ENCODE peak calls at places on chromosomes 11 and 22, in six cellular contexts. One of them, this sample, is unnamed.

GRCh38 chr11:95920460-95921105 is 3.3 kb downstream of the MTMR2 start:
- DNase-seq in neural crest cell: no peak
- DNase-seq in progenitor cell of endocrine pancreas: no peak
- DNase-seq in CD8-positive, alpha-beta T cell: no peak
- DNase-seq in H54: no peak
- DNase-seq in stimulated activated naive CD4-positive, alpha-beta T cell treated with Interleukin-2 at 50 U/mL for 16 hours: no peak
- DNase-seq in this sample: no peak

GRCh38 chr11:133787379-133788103 is 57.8 kb downstream of the SPATA19 start:
- DNase-seq in neural crest cell: no peak
- DNase-seq in progenitor cell of endocrine pancreas: peak; percentile 30
- DNase-seq in CD8-positive, alpha-beta T cell: no peak
- DNase-seq in H54: no peak
- DNase-seq in stimulated activated naive CD4-positive, alpha-beta T cell treated with Interleukin-2 at 50 U/mL for 16 hours: no peak
- DNase-seq in this sample: no peak

GRCh38 chr11:112049777-112050176 is 24.0 kb downstream of the PIH1D2 start:
- DNase-seq in neural crest cell: no peak
- DNase-seq in progenitor cell of endocrine pancreas: no peak
- DNase-seq in CD8-positive, alpha-beta T cell: no peak
- DNase-seq in H54: no peak
- DNase-seq in stimulated activated naive CD4-positive, alpha-beta T cell treated with Interleukin-2 at 50 U/mL for 16 hours: no peak
- DNase-seq in this sample: no peak

GRCh38 chr11:29780756-29781155 is 236.1 kb downstream of the KCNA4 start:
- DNase-seq in neural crest cell: no peak
- DNase-seq in progenitor cell of endocrine pancreas: no peak
- DNase-seq in CD8-positive, alpha-beta T cell: no peak
- DNase-seq in H54: no peak
- DNase-seq in stimulated activated naive CD4-positive, alpha-beta T cell treated with Interleukin-2 at 50 U/mL for 16 hours: no peak
- DNase-seq in this sample: no peak

GRCh38 chr11:6666302-6667183 is 10.9 kb upstream of the DCHS1 start:
- DNase-seq in neural crest cell: no peak
- DNase-seq in progenitor cell of endocrine pancreas: no peak
- DNase-seq in CD8-positive, alpha-beta T cell: no peak
- DNase-seq in H54: no peak
- DNase-seq in stimulated activated naive CD4-positive, alpha-beta T cell treated with Interleukin-2 at 50 U/mL for 16 hours: no peak
- DNase-seq in this sample: no peak

GRCh38 chr11:80103149-80103859 is 662.5 kb upstream of the TENM4 start:
- DNase-seq in neural crest cell: no peak
- DNase-seq in progenitor cell of endocrine pancreas: no peak
- DNase-seq in CD8-positive, alpha-beta T cell: no peak
- DNase-seq in H54: peak; percentile 58
- DNase-seq in stimulated activated naive CD4-positive, alpha-beta T cell treated with Interleukin-2 at 50 U/mL for 16 hours: no peak
- DNase-seq in this sample: peak; percentile 96

GRCh38 chr11:134014502-134014901 is 54.4 kb upstream of the JAM3 start:
- DNase-seq in neural crest cell: no peak
- DNase-seq in progenitor cell of endocrine pancreas: no peak
- DNase-seq in CD8-positive, alpha-beta T cell: no peak
- DNase-seq in H54: peak; percentile 17
- DNase-seq in stimulated activated naive CD4-positive, alpha-beta T cell treated with Interleukin-2 at 50 U/mL for 16 hours: no peak
- DNase-seq in this sample: no peak

GRCh38 chr22:41557401-41558240 is 3.2 kb upstream of the CSDC2 start:
- DNase-seq in neural crest cell: peak; percentile 32
- DNase-seq in progenitor cell of endocrine pancreas: no peak
- DNase-seq in CD8-positive, alpha-beta T cell: no peak
- DNase-seq in H54: no peak
- DNase-seq in stimulated activated naive CD4-positive, alpha-beta T cell treated with Interleukin-2 at 50 U/mL for 16 hours: no peak
- DNase-seq in this sample: peak; percentile 63

GRCh38 chr22:38452373-38453064 is 2.5 kb downstream of the KCNJ4 start:
- DNase-seq in neural crest cell: no peak
- DNase-seq in progenitor cell of endocrine pancreas: no peak
- DNase-seq in CD8-positive, alpha-beta T cell: no peak
- DNase-seq in H54: peak; percentile 67
- DNase-seq in stimulated activated naive CD4-positive, alpha-beta T cell treated with Interleukin-2 at 50 U/mL for 16 hours: no peak
- DNase-seq in this sample: no peak

GRCh38 chr22:24331468-24332440 is 61.1 kb downstream of the SPECC1L start:
- DNase-seq in neural crest cell: no peak
- DNase-seq in progenitor cell of endocrine pancreas: no peak
- DNase-seq in CD8-positive, alpha-beta T cell: no peak
- DNase-seq in H54: no peak
- DNase-seq in stimulated activated naive CD4-positive, alpha-beta T cell treated with Interleukin-2 at 50 U/mL for 16 hours: no peak
- DNase-seq in this sample: no peak

GRCh38 chr11:64619811-64620285 is 28.8 kb downstream of the SLC22A12 start:
- DNase-seq in neural crest cell: no peak
- DNase-seq in progenitor cell of endocrine pancreas: no peak
- DNase-seq in CD8-positive, alpha-beta T cell: no peak
- DNase-seq in H54: peak; percentile 71
- DNase-seq in stimulated activated naive CD4-positive, alpha-beta T cell treated with Interleukin-2 at 50 U/mL for 16 hours: no peak
- DNase-seq in this sample: peak; percentile 31

GRCh38 chr11:50412832-50413231 is 380.2 kb downstream of the OR4C45 start:
- DNase-seq in neural crest cell: no peak
- DNase-seq in progenitor cell of endocrine pancreas: no peak
- DNase-seq in CD8-positive, alpha-beta T cell: no peak
- DNase-seq in H54: no peak
- DNase-seq in stimulated activated naive CD4-positive, alpha-beta T cell treated with Interleukin-2 at 50 U/mL for 16 hours: no peak
- DNase-seq in this sample: no peak

GRCh38 chr22:23205330-23205729 is 25.0 kb downstream of the BCR start:
- DNase-seq in neural crest cell: no peak
- DNase-seq in progenitor cell of endocrine pancreas: no peak
- DNase-seq in CD8-positive, alpha-beta T cell: no peak
- DNase-seq in H54: no peak
- DNase-seq in stimulated activated naive CD4-positive, alpha-beta T cell treated with Interleukin-2 at 50 U/mL for 16 hours: no peak
- DNase-seq in this sample: no peak

GRCh38 chr11:69867076-69868002 is 48.1 kb upstream of the FGF3 start:
- DNase-seq in neural crest cell: no peak
- DNase-seq in progenitor cell of endocrine pancreas: no peak
- DNase-seq in CD8-positive, alpha-beta T cell: no peak
- DNase-seq in H54: peak; percentile 91
- DNase-seq in stimulated activated naive CD4-positive, alpha-beta T cell treated with Interleukin-2 at 50 U/mL for 16 hours: no peak
- DNase-seq in this sample: peak; percentile 90

GRCh38 chr22:16957781-16958180 is 50.2 kb downstream of the GAB4 start:
- DNase-seq in neural crest cell: no peak
- DNase-seq in progenitor cell of endocrine pancreas: no peak
- DNase-seq in CD8-positive, alpha-beta T cell: no peak
- DNase-seq in H54: no peak
- DNase-seq in stimulated activated naive CD4-positive, alpha-beta T cell treated with Interleukin-2 at 50 U/mL for 16 hours: no peak
- DNase-seq in this sample: no peak

GRCh38 chr11:116589402-116589801 is 183.4 kb downstream of the BUD13 start:
- DNase-seq in neural crest cell: no peak
- DNase-seq in progenitor cell of endocrine pancreas: no peak
- DNase-seq in CD8-positive, alpha-beta T cell: no peak
- DNase-seq in H54: no peak
- DNase-seq in stimulated activated naive CD4-positive, alpha-beta T cell treated with Interleukin-2 at 50 U/mL for 16 hours: no peak
- DNase-seq in this sample: no peak

GRCh38 chr11:115930276-115930675 is 426.1 kb upstream of the CADM1 start:
- DNase-seq in neural crest cell: no peak
- DNase-seq in progenitor cell of endocrine pancreas: no peak
- DNase-seq in CD8-positive, alpha-beta T cell: no peak
- DNase-seq in H54: no peak
- DNase-seq in stimulated activated naive CD4-positive, alpha-beta T cell treated with Interleukin-2 at 50 U/mL for 16 hours: no peak
- DNase-seq in this sample: no peak

GRCh38 chr11:132941024-132941646 is 591.2 kb downstream of the OPCML start:
- DNase-seq in neural crest cell: peak; percentile 30
- DNase-seq in progenitor cell of endocrine pancreas: no peak
- DNase-seq in CD8-positive, alpha-beta T cell: no peak
- DNase-seq in H54: no peak
- DNase-seq in stimulated activated naive CD4-positive, alpha-beta T cell treated with Interleukin-2 at 50 U/mL for 16 hours: no peak
- DNase-seq in this sample: peak; percentile 12

GRCh38 chr11:13667795-13668101 is 720 bp upstream of the FAR1 start:
- DNase-seq in neural crest cell: no peak
- DNase-seq in progenitor cell of endocrine pancreas: no peak
- DNase-seq in CD8-positive, alpha-beta T cell: no peak
- DNase-seq in H54: no peak
- DNase-seq in stimulated activated naive CD4-positive, alpha-beta T cell treated with Interleukin-2 at 50 U/mL for 16 hours: no peak
- DNase-seq in this sample: no peak

GRCh38 chr11:120337133-120337895 is 1.1 kb downstream of the ARHGEF12 start:
- DNase-seq in neural crest cell: no peak
- DNase-seq in progenitor cell of endocrine pancreas: peak; percentile 24
- DNase-seq in CD8-positive, alpha-beta T cell: no peak
- DNase-seq in H54: no peak
- DNase-seq in stimulated activated naive CD4-positive, alpha-beta T cell treated with Interleukin-2 at 50 U/mL for 16 hours: no peak
- DNase-seq in this sample: no peak

GRCh38 chr22:42427211-42427610 is 5.0 kb downstream of the NFAM1 start:
- DNase-seq in neural crest cell: no peak
- DNase-seq in progenitor cell of endocrine pancreas: no peak
- DNase-seq in CD8-positive, alpha-beta T cell: no peak
- DNase-seq in H54: no peak
- DNase-seq in stimulated activated naive CD4-positive, alpha-beta T cell treated with Interleukin-2 at 50 U/mL for 16 hours: no peak
- DNase-seq in this sample: no peak

GRCh38 chr22:49307870-49308269 is 519.8 kb downstream of the BRD1 start:
- DNase-seq in neural crest cell: no peak
- DNase-seq in progenitor cell of endocrine pancreas: peak; percentile 1
- DNase-seq in CD8-positive, alpha-beta T cell: no peak
- DNase-seq in H54: no peak
- DNase-seq in stimulated activated naive CD4-positive, alpha-beta T cell treated with Interleukin-2 at 50 U/mL for 16 hours: no peak
- DNase-seq in this sample: no peak

GRCh38 chr22:39476664-39477063 is 19.9 kb downstream of the MGAT3 start:
- DNase-seq in neural crest cell: no peak
- DNase-seq in progenitor cell of endocrine pancreas: no peak
- DNase-seq in CD8-positive, alpha-beta T cell: no peak
- DNase-seq in H54: no peak
- DNase-seq in stimulated activated naive CD4-positive, alpha-beta T cell treated with Interleukin-2 at 50 U/mL for 16 hours: no peak
- DNase-seq in this sample: no peak

GRCh38 chr11:8223513-8223899 is 40.2 kb downstream of the LMO1 start:
- DNase-seq in neural crest cell: no peak
- DNase-seq in progenitor cell of endocrine pancreas: no peak
- DNase-seq in CD8-positive, alpha-beta T cell: no peak
- DNase-seq in H54: peak; percentile 30
- DNase-seq in stimulated activated naive CD4-positive, alpha-beta T cell treated with Interleukin-2 at 50 U/mL for 16 hours: no peak
- DNase-seq in this sample: no peak

GRCh38 chr22:49408102-49408836 is 419.4 kb downstream of the BRD1 start:
- DNase-seq in neural crest cell: no peak
- DNase-seq in progenitor cell of endocrine pancreas: no peak
- DNase-seq in CD8-positive, alpha-beta T cell: no peak
- DNase-seq in H54: no peak
- DNase-seq in stimulated activated naive CD4-positive, alpha-beta T cell treated with Interleukin-2 at 50 U/mL for 16 hours: no peak
- DNase-seq in this sample: no peak

GRCh38 chr11:123550620-123550917 is 103.9 kb downstream of the SCN3B start:
- DNase-seq in neural crest cell: no peak
- DNase-seq in progenitor cell of endocrine pancreas: no peak
- DNase-seq in CD8-positive, alpha-beta T cell: no peak
- DNase-seq in H54: no peak
- DNase-seq in stimulated activated naive CD4-positive, alpha-beta T cell treated with Interleukin-2 at 50 U/mL for 16 hours: no peak
- DNase-seq in this sample: no peak

GRCh38 chr22:29167032-29167911 is 38.4 kb upstream of the EMID1 start:
- DNase-seq in neural crest cell: no peak
- DNase-seq in progenitor cell of endocrine pancreas: no peak
- DNase-seq in CD8-positive, alpha-beta T cell: peak; percentile 48
- DNase-seq in H54: no peak
- DNase-seq in stimulated activated naive CD4-positive, alpha-beta T cell treated with Interleukin-2 at 50 U/mL for 16 hours: peak; percentile 13
- DNase-seq in this sample: no peak

GRCh38 chr11:130672911-130673310 is 224.5 kb downstream of the ADAMTS15 start:
- DNase-seq in neural crest cell: no peak
- DNase-seq in progenitor cell of endocrine pancreas: no peak
- DNase-seq in CD8-positive, alpha-beta T cell: no peak
- DNase-seq in H54: no peak
- DNase-seq in stimulated activated naive CD4-positive, alpha-beta T cell treated with Interleukin-2 at 50 U/mL for 16 hours: no peak
- DNase-seq in this sample: no peak

GRCh38 chr11:9285850-9286587 is 20.9 kb upstream of the DENND5A start:
- DNase-seq in neural crest cell: no peak
- DNase-seq in progenitor cell of endocrine pancreas: no peak
- DNase-seq in CD8-positive, alpha-beta T cell: no peak
- DNase-seq in H54: no peak
- DNase-seq in stimulated activated naive CD4-positive, alpha-beta T cell treated with Interleukin-2 at 50 U/mL for 16 hours: no peak
- DNase-seq in this sample: no peak

GRCh38 chr11:1230456-1231395 is 7.9 kb downstream of the MUC5B start:
- DNase-seq in neural crest cell: no peak
- DNase-seq in progenitor cell of endocrine pancreas: no peak
- DNase-seq in CD8-positive, alpha-beta T cell: peak; percentile 15
- DNase-seq in H54: no peak
- DNase-seq in stimulated activated naive CD4-positive, alpha-beta T cell treated with Interleukin-2 at 50 U/mL for 16 hours: no peak
- DNase-seq in this sample: no peak

This sample was measured in A172.